ENCODE peak calls at places on chromosomes 2 and 18, in five cellular contexts. T, J, V, M and L are unnamed samples.

GRCh38 chr2:86789687-86790133 is 1.0 kb downstream of the CD8A start:
- DNase-seq in T (no peak), J (no peak), V (no peak), M (no peak), L (no peak)

GRCh38 chr2:156598563-156598962 is 162.4 kb downstream of the GPD2 start:
- DNase-seq in T (no peak), J (no peak), V (no peak), M (no peak), L (no peak)

GRCh38 chr2:172555522-172556283 is at the start of gene PDK1:
- DNase-seq in T (peak), J (peak), V (peak), M (peak), L (peak)

GRCh38 chr2:147588191-147588590 is 256.6 kb upstream of the ACVR2A start:
- DNase-seq in T (no peak), J (peak), V (no peak), M (no peak), L (no peak)

GRCh38 chr2:124874676-124875075 is 849.6 kb downstream of the CNTNAP5 start:
- DNase-seq in T (no peak), J (no peak), V (no peak), M (no peak), L (no peak)

GRCh38 chr2:241234962-241235361 is 46.5 kb downstream of the ANO7 start:
- DNase-seq in T (no peak), J (no peak), V (no peak), M (no peak), L (no peak)

GRCh38 chr2:171158790-171159325 is 1.8 kb downstream of the TLK1 start:
- DNase-seq in T (no peak), J (no peak), V (no peak), M (no peak), L (no peak)

GRCh38 chr2:85728883-85729824 is 24.6 kb upstream of the ATOH8 start:
- DNase-seq in T (no peak), J (peak), V (peak), M (peak), L (peak)

GRCh38 chr2:220687231-220687843 is 884.8 kb downstream of the EPHA4 start:
- DNase-seq in T (peak), J (peak), V (peak), M (peak), L (peak)

GRCh38 chr2:26274058-26274613 is 29.4 kb downstream of the HADHB start:
- DNase-seq in T (peak), J (peak), V (no peak), M (peak), L (peak)

GRCh38 chr2:230714122-230714453 is 1.4 kb downstream of the CAB39 start:
- DNase-seq in T (no peak), J (peak), V (no peak), M (no peak), L (no peak)

GRCh38 chr2:37301408-37301807 is 23.2 kb downstream of the PRKD3 start:
- DNase-seq in T (no peak), J (no peak), V (no peak), M (no peak), L (no peak)

GRCh38 chr2:118973542-118973951 is 31.6 kb downstream of the MARCO start:
- DNase-seq in T (no peak), J (peak), V (no peak), M (no peak), L (no peak)

GRCh38 chr2:8049851-8050571 is 631.8 kb upstream of the ID2 start:
- DNase-seq in T (no peak), J (peak), V (no peak), M (no peak), L (no peak)

GRCh38 chr2:12303181-12304030 is 413.3 kb upstream of the TRIB2 start:
- DNase-seq in T (no peak), J (peak), V (no peak), M (no peak), L (no peak)

GRCh38 chr18:76431437-76432273 is 63.4 kb downstream of the ZNF516 start:
- DNase-seq in T (no peak), J (no peak), V (no peak), M (no peak), L (no peak)

GRCh38 chr2:178574789-178575188 is 94.5 kb downstream of the PLEKHA3 start:
- DNase-seq in T (no peak), J (no peak), V (no peak), M (no peak), L (no peak)

GRCh38 chr18:70578480-70578879 is 289.6 kb downstream of the SOCS6 start:
- DNase-seq in T (no peak), J (peak), V (no peak), M (no peak), L (no peak)
- TF ChIP-seq CTCF in T (no peak), J (no peak), V (peak), M (no peak), L (no peak)

GRCh38 chr18:39648616-39649015 is 2083.0 kb upstream of the CELF4 start:
- DNase-seq in T (no peak), J (no peak), V (no peak), M (no peak), L (no peak)
- TF ChIP-seq CTCF in T (no peak), J (no peak), V (no peak), M (no peak), L (no peak)

DNA sequence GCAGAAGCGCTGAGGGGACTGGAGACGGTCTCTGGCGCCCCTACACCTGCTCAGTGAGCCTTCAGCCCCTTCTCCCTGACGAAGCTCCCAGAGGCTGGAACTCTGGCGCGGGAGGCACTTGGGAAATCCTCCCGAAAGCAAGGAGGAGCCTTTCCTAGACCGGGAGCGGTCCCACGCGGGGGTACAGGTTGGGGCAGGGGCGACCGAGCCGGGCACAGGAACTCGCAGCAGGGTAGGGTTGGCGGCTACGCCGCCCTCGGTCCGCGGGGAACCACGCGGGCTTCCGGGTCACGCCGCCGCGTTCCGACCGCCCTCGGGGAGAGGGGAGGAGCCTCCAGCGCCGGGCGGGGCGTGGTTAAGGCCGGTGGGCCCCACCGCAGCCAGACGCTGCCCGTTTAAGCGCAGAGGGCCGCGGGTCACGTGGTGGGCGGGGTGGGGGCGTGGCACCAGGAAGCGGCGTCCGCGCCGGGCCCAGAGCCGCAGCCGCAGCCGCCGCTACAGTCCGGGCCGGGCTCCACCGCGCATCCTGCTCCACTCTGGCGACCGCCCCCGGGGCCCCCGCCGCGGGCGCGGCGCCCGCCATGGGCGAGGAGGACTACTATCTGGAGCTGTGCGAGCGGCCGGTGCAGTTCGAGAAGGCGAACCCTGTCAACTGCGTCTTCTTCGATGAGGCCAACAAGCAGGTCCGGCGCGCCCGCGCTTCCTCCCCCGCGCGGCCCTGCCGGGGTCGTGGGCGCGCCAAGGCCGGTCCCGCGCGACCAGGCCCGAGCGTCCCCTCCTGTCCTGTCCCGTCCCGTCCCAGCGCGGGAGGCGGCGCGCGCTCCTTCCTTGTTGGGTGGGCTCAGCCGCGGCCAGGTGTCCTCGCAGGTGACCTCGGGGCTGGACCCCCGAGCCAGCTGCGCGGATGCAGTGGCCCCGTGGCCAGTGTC is at the start of gene RMC1:
- DNase-seq in T (peak), J (peak), V (peak), M (peak), L (peak)
- TF ChIP-seq CTCF in T (no peak), J (no peak), V (peak), M (peak), L (peak)

DNA sequence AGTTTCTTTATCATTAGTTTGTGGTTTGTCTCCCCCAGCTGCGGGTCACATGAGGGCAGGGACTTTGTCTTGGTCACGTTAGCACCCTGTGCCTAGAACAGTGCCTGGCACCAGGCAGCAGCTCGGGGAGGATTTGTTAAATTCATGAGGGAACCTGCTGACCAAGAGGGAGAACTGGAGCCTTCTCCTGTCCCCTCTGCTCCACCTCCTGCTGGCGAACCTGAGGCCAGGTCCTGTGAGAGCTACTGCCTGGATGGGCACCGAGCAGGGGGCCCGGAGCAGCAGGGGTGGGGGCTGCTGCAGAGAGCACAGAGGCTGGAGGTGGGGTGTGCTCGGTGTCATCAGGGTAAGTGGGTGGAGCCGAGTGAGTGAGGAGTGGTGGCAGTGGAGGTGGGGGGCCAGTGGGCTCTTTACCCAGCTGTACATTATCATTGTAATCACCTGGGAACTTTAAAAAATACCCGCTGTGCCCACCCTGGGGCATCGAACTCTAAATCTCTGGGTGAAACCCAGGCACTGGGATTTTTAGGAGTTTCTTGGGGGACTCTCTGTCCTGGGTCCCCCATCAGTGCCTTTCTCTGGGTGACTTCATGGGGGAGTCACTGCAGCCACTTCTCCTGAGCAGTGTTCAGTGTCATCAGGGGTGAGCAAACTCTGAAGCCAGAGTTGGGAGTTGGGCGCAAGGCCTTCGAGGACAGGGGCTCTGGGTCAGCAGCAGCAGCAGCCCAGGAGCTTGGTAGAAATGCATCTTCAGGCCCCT is 52.0 kb upstream of the FAHD2A start:
- DNase-seq in T (no peak), J (no peak), V (no peak), M (peak), L (peak)
- TF ChIP-seq CTCF in T (no peak), J (no peak), V (no peak), M (no peak), L (no peak)